ENCODE peak calls at places on chromosomes 5 and 9, in six cellular contexts. F is mesothelial cell of epicardium, N is putamen, D is HEK293T, V is non-pigmented ciliary epithelial cell, Q is AG08396. W is an unnamed sample.

GRCh38 chr9:101375546-101375945 is 9.3 kb downstream of the BAAT start:
- DNase-seq in F (no peak), N (no peak), D (no peak), V (no peak), Q (no peak), W (no peak)

GRCh38 chr5:143170977-143171376 is 232.5 kb downstream of the NR3C1 start:
- DNase-seq in F (no peak), N (no peak), D (no peak), V (no peak), Q (no peak), W (no peak)

GRCh38 chr5:126965061-126965475 is 65.3 kb downstream of the MARCHF3 start:
- DNase-seq in F (no peak), N (no peak), D (no peak), V (peak), Q (peak), W (no peak)

GRCh38 chr9:122095010-122095767 is 2.1 kb upstream of the TTLL11 start:
- DNase-seq in F (no peak), N (no peak), D (peak), V (peak), Q (peak), W (no peak)

GRCh38 chr9:113648586-113648985 is 185.1 kb downstream of the RGS3 start:
- DNase-seq in F (no peak), N (no peak), D (no peak), V (no peak), Q (no peak), W (no peak)

GRCh38 chr5:31918739-31919138 is 255.4 kb downstream of the GOLPH3 start:
- DNase-seq in F (no peak), N (no peak), D (no peak), V (no peak), Q (no peak), W (no peak)

GRCh38 chr5:171595801-171596231 is 176.4 kb downstream of the FGF18 start:
- DNase-seq in F (no peak), N (no peak), D (no peak), V (peak), Q (peak), W (no peak)

GRCh38 chr9:19642256-19642655 is 146.6 kb downstream of the SLC24A2 start:
- DNase-seq in F (no peak), N (peak), D (no peak), V (no peak), Q (no peak), W (peak)

GRCh38 chr5:1059884-1060263 is 51.3 kb downstream of the NKD2 start:
- DNase-seq in F (no peak), N (no peak), D (no peak), V (no peak), Q (no peak), W (no peak)

W was measured in anterior cingulate cortex.